ENCODE peak calls at places on chromosomes 7 and 10, in five cellular contexts. One of them, this sample, is unnamed.

GRCh38 chr7:75966209-75966961 is 28.0 kb downstream of the TMEM120A start:
- DNase-seq in HEK293T: no peak
- DNase-seq in SK-N-SH: peak
- DNase-seq in HepG2: no peak
- DNase-seq in K562: no peak
- DNase-seq in this sample: no peak

GRCh38 chr7:150842018-150842417 is 10.3 kb upstream of the AOC1 start:
- DNase-seq in HEK293T: no peak
- DNase-seq in SK-N-SH: no peak
- DNase-seq in HepG2: no peak
- DNase-seq in K562: no peak
- DNase-seq in this sample: no peak

GRCh38 chr10:77442790-77443189 is 194.8 kb downstream of the KCNMA1 start:
- DNase-seq in HEK293T: no peak
- DNase-seq in SK-N-SH: no peak
- DNase-seq in HepG2: no peak
- DNase-seq in K562: no peak
- DNase-seq in this sample: no peak

GRCh38 chr10:131312261-131312801 is 810 bp upstream of the TCERG1L start:
- DNase-seq in HEK293T: no peak
- DNase-seq in SK-N-SH: peak
- DNase-seq in HepG2: no peak
- DNase-seq in K562: no peak
- DNase-seq in this sample: no peak

GRCh38 chr7:151137841-151138540 is 29.5 kb downstream of the GBX1 start:
- DNase-seq in HEK293T: no peak
- DNase-seq in SK-N-SH: peak
- DNase-seq in HepG2: no peak
- DNase-seq in K562: no peak
- DNase-seq in this sample: no peak

GRCh38 chr10:112957589-112958202 is 7.6 kb downstream of the TCF7L2 start:
- DNase-seq in HEK293T: no peak
- DNase-seq in SK-N-SH: no peak
- DNase-seq in HepG2: no peak
- DNase-seq in K562: no peak
- DNase-seq in this sample: no peak

GRCh38 chr7:99404235-99404976 is 4.0 kb downstream of the PDAP1 start:
- DNase-seq in HEK293T: no peak
- DNase-seq in SK-N-SH: no peak
- DNase-seq in HepG2: no peak
- DNase-seq in K562: no peak
- DNase-seq in this sample: no peak

GRCh38 chr10:24625778-24626177 is 97.9 kb downstream of the ARHGAP21 start:
- DNase-seq in HEK293T: no peak
- DNase-seq in SK-N-SH: no peak
- DNase-seq in HepG2: no peak
- DNase-seq in K562: no peak
- DNase-seq in this sample: no peak

GRCh38 chr10:13716161-13717071 is 129.7 kb downstream of the PRPF18 start:
- DNase-seq in HEK293T: no peak
- DNase-seq in SK-N-SH: peak
- DNase-seq in HepG2: no peak
- DNase-seq in K562: no peak
- DNase-seq in this sample: no peak

GRCh38 chr10:127137391-127137790 is 59.0 kb downstream of the INSYN2A start:
- DNase-seq in HEK293T: no peak
- DNase-seq in SK-N-SH: no peak
- DNase-seq in HepG2: no peak
- DNase-seq in K562: no peak
- DNase-seq in this sample: no peak

GRCh38 chr10:120365872-120366271 is 91.2 kb upstream of the PLPP4 start:
- DNase-seq in HEK293T: no peak
- DNase-seq in SK-N-SH: no peak
- DNase-seq in HepG2: no peak
- DNase-seq in K562: no peak
- DNase-seq in this sample: no peak

GRCh38 chr10:525565-526315 is 163.7 kb downstream of the DIP2C start:
- DNase-seq in HEK293T: no peak
- DNase-seq in SK-N-SH: no peak
- DNase-seq in HepG2: no peak
- DNase-seq in K562: no peak
- DNase-seq in this sample: no peak

GRCh38 chr7:7675686-7676085 is 35.1 kb downstream of the UMAD1 start:
- DNase-seq in HEK293T: no peak
- DNase-seq in SK-N-SH: no peak
- DNase-seq in HepG2: no peak
- DNase-seq in K562: no peak
- DNase-seq in this sample: no peak

GRCh38 chr7:83337050-83337449 is 174.4 kb upstream of the PCLO start:
- DNase-seq in HEK293T: no peak
- DNase-seq in SK-N-SH: no peak
- DNase-seq in HepG2: no peak
- DNase-seq in K562: no peak
- DNase-seq in this sample: no peak

GRCh38 chr10:69914373-69915268 is 112.9 kb downstream of the COL13A1 start:
- DNase-seq in HEK293T: peak
- DNase-seq in SK-N-SH: peak
- DNase-seq in HepG2: peak
- DNase-seq in K562: peak
- DNase-seq in this sample: no peak

GRCh38 chr10:44935201-44935960 is 24.2 kb upstream of the RASSF4 start:
- DNase-seq in HEK293T: no peak
- DNase-seq in SK-N-SH: no peak
- DNase-seq in HepG2: peak
- DNase-seq in K562: no peak
- DNase-seq in this sample: no peak

GRCh38 chr10:66176772-66177171 is 749.1 kb upstream of the LRRTM3 start:
- DNase-seq in HEK293T: no peak
- DNase-seq in SK-N-SH: no peak
- DNase-seq in HepG2: no peak
- DNase-seq in K562: no peak
- DNase-seq in this sample: no peak

GRCh38 chr10:43190775-43191174 is 52.5 kb downstream of the CSGALNACT2 start:
- DNase-seq in HEK293T: no peak
- DNase-seq in SK-N-SH: no peak
- DNase-seq in HepG2: no peak
- DNase-seq in K562: no peak
- DNase-seq in this sample: no peak

GRCh38 chr10:33974976-33975478 is 640.6 kb upstream of the NRP1 start:
- DNase-seq in HEK293T: no peak
- DNase-seq in SK-N-SH: no peak
- DNase-seq in HepG2: no peak
- DNase-seq in K562: no peak
- DNase-seq in this sample: no peak

GRCh38 chr7:94509264-94509878 is at the start of gene CASD1:
- DNase-seq in HEK293T: peak
- DNase-seq in SK-N-SH: no peak
- DNase-seq in HepG2: peak
- DNase-seq in K562: peak
- DNase-seq in this sample: no peak

GRCh38 chr7:113730309-113730955 is 188.4 kb downstream of the PPP1R3A start:
- DNase-seq in HEK293T: no peak
- DNase-seq in SK-N-SH: no peak
- DNase-seq in HepG2: no peak
- DNase-seq in K562: no peak
- DNase-seq in this sample: no peak

GRCh38 chr10:12474727-12475414 is 125.5 kb downstream of the CAMK1D start:
- DNase-seq in HEK293T: no peak
- DNase-seq in SK-N-SH: no peak
- DNase-seq in HepG2: no peak
- DNase-seq in K562: no peak
- DNase-seq in this sample: no peak

GRCh38 chr7:150787321-150788281 is 12.6 kb downstream of the TMEM176B start:
- DNase-seq in HEK293T: no peak
- DNase-seq in SK-N-SH: peak
- DNase-seq in HepG2: no peak
- DNase-seq in K562: peak
- DNase-seq in this sample: peak

GRCh38 chr10:79069325-79070090 is 742 bp downstream of the ZMIZ1 start:
- DNase-seq in HEK293T: peak
- DNase-seq in SK-N-SH: peak
- DNase-seq in HepG2: no peak
- DNase-seq in K562: peak
- DNase-seq in this sample: no peak
- TF ChIP-seq FOXM1 in HEK293T: no peak
- TF ChIP-seq FOXM1 in SK-N-SH: no peak
- TF ChIP-seq FOXM1 in HepG2: no peak
- TF ChIP-seq FOXM1 in K562: no peak
- TF ChIP-seq FOXM1 in this sample: no peak

GRCh38 chr7:142896741-142897379 is 11.3 kb upstream of the TRPV6 start:
- DNase-seq in HEK293T: no peak
- DNase-seq in SK-N-SH: no peak
- DNase-seq in HepG2: no peak
- DNase-seq in K562: no peak
- DNase-seq in this sample: no peak

GRCh38 chr7:142896151-142896550 is 10.6 kb upstream of the TRPV6 start:
- DNase-seq in HEK293T: no peak
- DNase-seq in SK-N-SH: no peak
- DNase-seq in HepG2: no peak
- DNase-seq in K562: no peak
- DNase-seq in this sample: no peak

GRCh38 chr7:142894112-142894835 is 8.7 kb upstream of the TRPV6 start:
- DNase-seq in HEK293T: no peak
- DNase-seq in SK-N-SH: no peak
- DNase-seq in HepG2: no peak
- DNase-seq in K562: no peak
- DNase-seq in this sample: no peak

GRCh38 chr7:142892941-142893340 is 7.4 kb upstream of the TRPV6 start:
- DNase-seq in HEK293T: no peak
- DNase-seq in SK-N-SH: no peak
- DNase-seq in HepG2: no peak
- DNase-seq in K562: no peak
- DNase-seq in this sample: no peak

DNA sequence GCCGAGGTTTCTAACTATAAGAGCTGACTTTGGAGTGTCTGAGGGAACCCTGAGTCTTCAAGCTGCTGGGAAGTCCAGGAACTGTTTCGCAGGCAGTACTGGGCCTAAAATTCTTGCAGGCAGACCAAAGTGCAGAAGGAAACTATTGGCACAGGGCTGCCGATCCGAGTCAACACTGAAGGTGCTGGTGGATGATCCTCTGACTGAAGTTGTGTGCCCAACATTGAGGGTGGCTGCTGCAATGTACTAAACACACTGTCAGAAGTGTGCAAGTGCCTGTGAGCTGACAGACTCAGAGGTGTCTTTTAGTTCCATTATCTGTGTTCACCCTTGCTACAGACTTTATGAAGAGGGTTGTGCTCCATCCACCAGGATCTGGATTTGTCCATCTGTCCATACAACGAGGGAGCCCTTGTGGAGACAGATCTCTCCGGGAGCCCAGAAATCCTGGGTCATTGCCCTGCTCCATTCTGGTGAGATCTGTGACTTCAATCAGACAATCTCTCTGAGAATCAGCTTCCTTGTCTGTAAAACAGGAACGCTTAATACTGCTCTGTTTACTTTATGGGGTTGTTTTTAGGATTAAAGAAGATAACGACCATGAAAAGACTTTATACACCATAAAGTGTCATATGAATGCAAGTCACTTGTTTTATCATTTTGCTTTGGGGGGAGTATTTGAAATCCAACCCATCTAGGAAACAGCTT is 9.5 kb upstream of the TRPV6 start:
- DNase-seq in HEK293T: no peak
- DNase-seq in SK-N-SH: no peak
- DNase-seq in HepG2: no peak
- DNase-seq in K562: no peak
- DNase-seq in this sample: no peak
- TF ChIP-seq FOXM1 in HEK293T: no peak
- TF ChIP-seq FOXM1 in SK-N-SH: no peak
- TF ChIP-seq FOXM1 in HepG2: no peak
- TF ChIP-seq FOXM1 in K562: no peak
- TF ChIP-seq FOXM1 in this sample: no peak

GRCh38 chr7:110446658-110447057 is 644.3 kb upstream of the LRRN3 start:
- DNase-seq in HEK293T: no peak
- DNase-seq in SK-N-SH: no peak
- DNase-seq in HepG2: no peak
- DNase-seq in K562: no peak
- DNase-seq in this sample: no peak

DNA sequence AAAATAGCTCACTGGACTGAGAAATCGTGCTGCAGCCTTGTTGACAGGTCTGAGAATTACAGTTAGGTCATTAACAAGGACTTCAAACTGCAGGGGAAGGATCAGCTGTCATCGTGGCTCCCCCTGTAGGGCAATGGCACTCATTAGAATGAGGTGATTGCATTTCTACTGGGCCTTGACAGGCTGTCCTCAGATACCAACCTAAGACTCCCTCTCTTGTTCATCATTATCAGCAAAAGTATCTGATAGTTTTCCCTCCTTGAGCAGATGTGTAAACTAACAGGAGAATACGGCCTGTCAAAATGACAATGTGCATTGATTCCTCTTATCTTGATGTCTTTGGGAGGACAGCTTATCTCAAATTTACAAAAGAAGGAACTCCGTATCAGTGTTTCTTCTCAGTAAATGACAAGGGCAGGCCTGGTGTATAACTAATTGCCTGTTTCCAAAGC is 648.5 kb upstream of the LRRN3 start:
- DNase-seq in HEK293T: peak
- DNase-seq in SK-N-SH: peak
- DNase-seq in HepG2: peak
- DNase-seq in K562: peak
- DNase-seq in this sample: no peak
- TF ChIP-seq FOXM1 in HEK293T: no peak
- TF ChIP-seq FOXM1 in SK-N-SH: no peak
- TF ChIP-seq FOXM1 in HepG2: no peak
- TF ChIP-seq FOXM1 in K562: no peak
- TF ChIP-seq FOXM1 in this sample: no peak

GRCh38 chr7:377069-378040 is 87.4 kb downstream of the FOXL3 start:
- DNase-seq in HEK293T: no peak
- DNase-seq in SK-N-SH: peak
- DNase-seq in HepG2: no peak
- DNase-seq in K562: no peak
- DNase-seq in this sample: no peak

GRCh38 chr7:379456-380225 is 89.7 kb downstream of the FOXL3 start:
- DNase-seq in HEK293T: no peak
- DNase-seq in SK-N-SH: peak
- DNase-seq in HepG2: no peak
- DNase-seq in K562: no peak
- DNase-seq in this sample: no peak

GRCh38 chr7:378041-378420 is 88.1 kb downstream of the FOXL3 start:
- DNase-seq in HEK293T: no peak
- DNase-seq in SK-N-SH: no peak
- DNase-seq in HepG2: no peak
- DNase-seq in K562: no peak
- DNase-seq in this sample: no peak

GRCh38 chr7:380226-380550 is 90.2 kb downstream of the FOXL3 start:
- DNase-seq in HEK293T: no peak
- DNase-seq in SK-N-SH: no peak
- DNase-seq in HepG2: no peak
- DNase-seq in K562: no peak
- DNase-seq in this sample: no peak

GRCh38 chr7:378551-379455 is 88.8 kb downstream of the FOXL3 start:
- DNase-seq in HEK293T: no peak
- DNase-seq in SK-N-SH: peak
- DNase-seq in HepG2: no peak
- DNase-seq in K562: no peak
- DNase-seq in this sample: no peak
- TF ChIP-seq FOXM1 in HEK293T: no peak
- TF ChIP-seq FOXM1 in SK-N-SH: no peak
- TF ChIP-seq FOXM1 in HepG2: no peak
- TF ChIP-seq FOXM1 in K562: no peak
- TF ChIP-seq FOXM1 in this sample: no peak